ENCODE peak calls at places on chromosomes 1 and 21, in six cellular contexts. L is keratinocyte, M is PC-3, E is mesenchymal stem cell, G is H9, B is neuronal stem cell. Q is an unnamed sample.

GRCh38 chr1:10559386-10559785 is 84.6 kb downstream of the PEX14 start:
- DNase-seq in L (no peak), M (no peak), E (no peak), G (no peak), B (no peak), Q (no peak)

GRCh38 chr1:37945743-37946702 is 830 bp downstream of the INPP5B start:
- DNase-seq in L (no peak), M (no peak), E (peak), G (peak), B (no peak), Q (peak)

GRCh38 chr1:147545133-147545532 is 3.8 kb downstream of the BCL9 start:
- DNase-seq in L (peak), M (peak), E (no peak), G (peak), B (no peak), Q (peak)

GRCh38 chr1:14980801-14981200 is 172.7 kb upstream of the TMEM51 start:
- DNase-seq in L (no peak), M (no peak), E (peak), G (no peak), B (peak), Q (no peak)

GRCh38 chr1:171434717-171435346 is 50.5 kb upstream of the PRRC2C start:
- DNase-seq in L (peak), M (peak), E (peak), G (no peak), B (no peak), Q (no peak)

GRCh38 chr1:232179896-232180760 is 449.8 kb downstream of the SIPA1L2 start:
- DNase-seq in L (no peak), M (no peak), E (no peak), G (no peak), B (no peak), Q (peak)

GRCh38 chr1:112982853-112983539 is 27.0 kb upstream of the SLC16A1 start:
- DNase-seq in L (no peak), M (no peak), E (no peak), G (no peak), B (no peak), Q (no peak)

GRCh38 chr1:234907585-234908457 is 220.8 kb downstream of the TOMM20 start:
- DNase-seq in L (no peak), M (no peak), E (peak), G (no peak), B (no peak), Q (no peak)

GRCh38 chr1:8061210-8061609 is 35.1 kb upstream of the ERRFI1 start:
- DNase-seq in L (no peak), M (peak), E (peak), G (no peak), B (no peak), Q (no peak)

GRCh38 chr1:229410692-229411433 is 23.0 kb downstream of the ACTA1 start:
- DNase-seq in L (no peak), M (peak), E (peak), G (peak), B (no peak), Q (peak)

GRCh38 chr1:112465122-112465521 is 43.6 kb upstream of the WNT2B start:
- DNase-seq in L (no peak), M (no peak), E (peak), G (no peak), B (no peak), Q (no peak)

GRCh38 chr1:109482796-109483638 is 688 bp upstream of the ATXN7L2 start:
- DNase-seq in L (no peak), M (no peak), E (no peak), G (no peak), B (no peak), Q (no peak)

GRCh38 chr21:42002421-42002958 is 7.7 kb downstream of the ZBTB21 start:
- DNase-seq in L (peak), M (peak), E (peak), G (no peak), B (no peak), Q (no peak)

GRCh38 chr1:10932088-10932487 is 80.4 kb upstream of the TARDBP start:
- DNase-seq in L (no peak), M (no peak), E (no peak), G (no peak), B (no peak), Q (no peak)

GRCh38 chr21:15250384-15250783 is 185.6 kb upstream of the NRIP1 start:
- DNase-seq in L (peak), M (peak), E (no peak), G (no peak), B (no peak), Q (no peak)

GRCh38 chr1:22533244-22533643 is 30.0 kb upstream of the EPHA8 start:
- DNase-seq in L (no peak), M (no peak), E (no peak), G (no peak), B (no peak), Q (no peak)

GRCh38 chr1:58769809-58770345 is 14.0 kb downstream of the JUN start:
- DNase-seq in L (no peak), M (no peak), E (no peak), G (no peak), B (no peak), Q (no peak)

GRCh38 chr1:178126790-178127189 is 32.9 kb downstream of the RASAL2 start:
- DNase-seq in L (peak), M (peak), E (peak), G (no peak), B (no peak), Q (no peak)

GRCh38 chr1:93677729-93678128 is 3.9 kb downstream of the BCAR3 start:
- DNase-seq in L (no peak), M (no peak), E (no peak), G (no peak), B (no peak), Q (no peak)

GRCh38 chr21:44902268-44903053 is 18.2 kb downstream of the ITGB2 start:
- DNase-seq in L (no peak), M (no peak), E (no peak), G (no peak), B (no peak), Q (no peak)

GRCh38 chr1:206608108-206608698 is 4.1 kb downstream of the EIF2D start:
- DNase-seq in L (no peak), M (peak), E (peak), G (peak), B (peak), Q (peak)

GRCh38 chr1:36354486-36354885 is 31.0 kb upstream of the EVA1B start:
- DNase-seq in L (no peak), M (no peak), E (no peak), G (no peak), B (no peak), Q (no peak)

GRCh38 chr1:47782414-47783165 is 214.6 kb downstream of the TRABD2B start:
- DNase-seq in L (no peak), M (peak), E (no peak), G (no peak), B (no peak), Q (no peak)

GRCh38 chr1:35885961-35886558 is 3.1 kb downstream of the AGO1 start:
- DNase-seq in L (no peak), M (no peak), E (peak), G (peak), B (peak), Q (peak)

GRCh38 chr1:207711285-207711684 is 40.6 kb upstream of the CD46 start:
- DNase-seq in L (no peak), M (peak), E (peak), G (peak), B (no peak), Q (peak)

GRCh38 chr21:37450385-37451044 is 83.9 kb downstream of the DYRK1A start:
- DNase-seq in L (no peak), M (peak), E (peak), G (no peak), B (no peak), Q (no peak)

GRCh38 chr1:189431437-189431836 is 1046.2 kb downstream of the BRINP3 start:
- DNase-seq in L (no peak), M (peak), E (no peak), G (no peak), B (no peak), Q (no peak)

GRCh38 chr1:92709738-92710137 is 75.2 kb downstream of the EVI5 start:
- DNase-seq in L (no peak), M (peak), E (peak), G (no peak), B (no peak), Q (peak)

GRCh38 chr1:117682372-117682771 is 76.5 kb downstream of the TENT5C start:
- DNase-seq in L (no peak), M (no peak), E (no peak), G (no peak), B (no peak), Q (no peak)

GRCh38 chr1:76053021-76053420 is 21.5 kb upstream of the ST6GALNAC3 start:
- DNase-seq in L (no peak), M (no peak), E (peak), G (peak), B (peak), Q (peak)

GRCh38 chr1:213327318-213327667 is 276.3 kb downstream of the RPS6KC1 start:
- DNase-seq in L (no peak), M (peak), E (peak), G (no peak), B (no peak), Q (no peak)

GRCh38 chr1:234728740-234729139 is 118.8 kb upstream of the IRF2BP2 start:
- DNase-seq in L (no peak), M (no peak), E (no peak), G (no peak), B (no peak), Q (no peak)

GRCh38 chr1:76901158-76901767 is 34.0 kb downstream of the ST6GALNAC5 start:
- DNase-seq in L (peak), M (peak), E (peak), G (peak), B (peak), Q (peak)

GRCh38 chr1:67571406-67571805 is 113.6 kb upstream of the GADD45A start:
- DNase-seq in L (no peak), M (no peak), E (no peak), G (no peak), B (no peak), Q (no peak)

GRCh38 chr1:63321061-63321787 is 1.1 kb upstream of the FOXD3 start:
- DNase-seq in L (no peak), M (no peak), E (no peak), G (peak), B (peak), Q (peak)

GRCh38 chr1:19096036-19096833 is 113.8 kb downstream of the UBR4 start:
- DNase-seq in L (no peak), M (peak), E (no peak), G (no peak), B (peak), Q (peak)

DNA sequence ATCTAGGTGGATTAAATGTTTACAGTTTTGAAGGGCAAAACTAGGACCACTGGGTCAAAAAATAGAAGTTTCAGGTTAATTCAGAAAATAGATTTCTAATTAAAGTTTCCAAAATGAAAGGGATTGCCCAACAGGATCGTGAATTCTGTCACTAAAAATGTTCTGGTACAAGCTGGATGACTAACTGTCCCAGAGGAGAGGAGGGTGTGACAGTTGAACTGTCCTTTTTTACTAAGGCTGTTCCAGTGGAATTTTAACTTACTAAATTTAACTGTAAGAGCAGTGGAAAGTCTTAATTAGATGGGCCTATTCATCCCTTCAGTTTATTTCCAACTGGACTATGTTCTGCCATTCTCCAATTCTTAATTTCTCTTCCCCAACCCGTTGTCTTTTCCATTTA is 7.2 kb downstream of the SNX7 start:
- DNase-seq in L (no peak), M (no peak), E (no peak), G (no peak), B (no peak), Q (no peak)
- H3K9ac ChIP-seq in L (no peak), M (no peak), E (peak), G (no peak), B (no peak), Q (no peak)

DNA sequence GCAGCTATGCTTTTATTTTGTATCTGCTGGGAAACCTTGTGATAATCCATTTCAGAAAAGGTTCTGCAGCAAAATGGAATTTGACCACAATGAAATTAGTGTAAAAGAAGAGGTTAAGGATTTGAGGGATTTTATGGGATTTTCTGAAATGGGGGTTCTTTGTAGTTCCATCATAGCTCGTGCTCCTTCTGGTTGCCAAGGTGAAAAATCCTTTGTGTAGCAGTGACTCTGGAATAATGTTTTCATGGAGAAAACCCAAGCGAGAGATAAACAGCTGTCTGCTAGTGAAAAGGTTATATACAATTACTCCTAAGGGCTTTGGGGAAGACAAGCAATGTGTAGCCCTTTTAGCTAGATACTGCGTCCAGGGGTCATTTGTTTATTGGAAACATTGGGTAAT is 453.1 kb upstream of the DEPDC1 start:
- DNase-seq in L (no peak), M (no peak), E (no peak), G (no peak), B (no peak), Q (no peak)
- H3K9ac ChIP-seq in L (no peak), M (no peak), E (no peak), G (no peak), B (no peak), Q (no peak)

DNA sequence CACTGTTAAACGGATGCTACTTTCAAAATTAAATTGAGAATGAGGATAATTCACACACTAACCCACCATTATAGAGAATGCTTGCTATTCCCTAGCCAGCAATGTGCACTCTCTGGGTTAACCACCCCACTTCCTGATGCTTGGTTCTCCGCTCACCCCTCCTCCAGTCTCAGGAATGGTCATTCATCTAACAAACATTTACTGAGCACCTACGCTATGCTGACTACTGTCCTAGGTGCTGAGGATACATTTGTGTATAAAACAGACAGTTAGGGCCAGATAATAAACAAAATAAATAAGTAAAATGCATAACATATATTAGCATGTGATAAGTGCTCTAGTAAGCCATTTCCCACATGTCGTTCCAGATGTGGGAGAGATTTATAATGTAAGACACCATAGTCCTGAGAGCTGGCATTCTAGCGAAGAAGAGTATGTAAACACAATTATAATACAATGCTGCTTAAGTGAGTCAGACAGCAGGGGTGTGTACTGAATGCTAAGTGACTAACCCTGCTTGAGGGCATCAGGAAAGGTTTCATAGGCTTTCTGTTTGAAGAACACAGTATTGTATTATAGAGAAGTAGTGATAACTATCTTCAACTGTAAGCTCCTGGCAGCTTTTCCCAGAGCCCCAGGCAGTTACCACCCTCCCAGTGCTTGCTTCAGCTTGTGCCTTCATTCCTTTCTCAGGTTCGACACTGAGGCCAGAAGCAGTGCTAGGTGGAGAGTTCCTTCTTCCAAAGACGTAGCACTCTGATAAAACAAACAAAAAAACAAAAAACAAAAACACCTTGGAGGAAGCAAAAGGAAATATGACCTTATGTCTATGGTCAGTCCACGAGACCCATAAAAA is 126.6 kb upstream of the CACHD1 start:
- DNase-seq in L (peak), M (peak), E (peak), G (no peak), B (no peak), Q (peak)
- H3K9ac ChIP-seq in L (peak), M (peak), E (no peak), G (no peak), B (no peak), Q (no peak)

GRCh38 chr1:228087771-228088251 is 5.3 kb downstream of the ARF1 start:
- DNase-seq in L (no peak), M (peak), E (peak), G (no peak), B (no peak), Q (peak)
- H3K9ac ChIP-seq in L (peak), M (peak), E (peak), G (no peak), B (peak), Q (no peak)

GRCh38 chr21:29192999-29193563 is 62.6 kb downstream of the MAP3K7CL start:
- DNase-seq in L (no peak), M (no peak), E (no peak), G (no peak), B (no peak), Q (no peak)
- H3K9ac ChIP-seq in L (no peak), M (no peak), E (peak), G (no peak), B (peak), Q (no peak)

GRCh38 chr1:167297222-167298214 is 76.8 kb downstream of the POU2F1 start:
- DNase-seq in L (no peak), M (no peak), E (peak), G (no peak), B (no peak), Q (no peak)

GRCh38 chr1:167305059-167305704 is 84.5 kb downstream of the POU2F1 start:
- DNase-seq in L (no peak), M (no peak), E (no peak), G (no peak), B (no peak), Q (no peak)

GRCh38 chr1:167298328-167298727 is 77.6 kb downstream of the POU2F1 start:
- DNase-seq in L (no peak), M (no peak), E (peak), G (no peak), B (no peak), Q (no peak)

GRCh38 chr1:167304165-167304564 is 83.5 kb downstream of the POU2F1 start:
- DNase-seq in L (no peak), M (no peak), E (no peak), G (no peak), B (no peak), Q (no peak)

DNA sequence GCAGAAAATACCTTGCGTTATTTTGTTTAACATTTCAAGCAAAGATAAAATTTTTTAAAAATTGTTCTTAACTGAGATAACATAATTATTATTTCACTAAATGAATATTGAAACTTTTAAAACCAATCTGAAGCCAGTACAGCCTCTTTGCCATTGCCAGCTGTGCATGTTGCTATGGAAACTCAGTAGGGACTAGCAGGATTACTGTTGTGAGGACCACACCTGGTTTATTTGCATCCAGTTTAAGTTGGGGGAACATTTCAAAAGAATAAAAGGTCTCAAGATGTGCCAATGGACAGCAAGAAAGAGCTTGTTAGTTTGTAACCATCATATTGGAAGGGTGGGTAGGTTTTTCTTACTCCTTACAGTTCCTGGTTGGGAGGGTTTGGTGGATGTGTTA is 80.7 kb downstream of the POU2F1 start:
- DNase-seq in L (no peak), M (no peak), E (no peak), G (no peak), B (no peak), Q (no peak)
- H3K9ac ChIP-seq in L (no peak), M (no peak), E (no peak), G (no peak), B (no peak), Q (no peak)

GRCh38 chr1:180269848-180270766 is 40.0 kb downstream of the LHX4 start:
- DNase-seq in L (no peak), M (peak), E (no peak), G (peak), B (no peak), Q (peak)
- H3K9ac ChIP-seq in L (no peak), M (no peak), E (no peak), G (no peak), B (no peak), Q (no peak)

GRCh38 chr1:39177641-39178040 is 26.9 kb upstream of the MACF1 start:
- DNase-seq in L (no peak), M (no peak), E (peak), G (no peak), B (no peak), Q (no peak)
- H3K9ac ChIP-seq in L (peak), M (no peak), E (no peak), G (no peak), B (no peak), Q (no peak)

GRCh38 chr1:201946224-201946908 is at the start of gene LMOD1:
- DNase-seq in L (no peak), M (peak), E (peak), G (peak), B (peak), Q (peak)

GRCh38 chr1:201947697-201948008 is 1.3 kb upstream of the LMOD1 start:
- DNase-seq in L (no peak), M (no peak), E (no peak), G (no peak), B (no peak), Q (no peak)

GRCh38 chr1:201944639-201945038 is 1.7 kb downstream of the LMOD1 start:
- DNase-seq in L (no peak), M (no peak), E (no peak), G (no peak), B (no peak), Q (no peak)

GRCh38 chr1:201945157-201945556 is 1.2 kb downstream of the LMOD1 start:
- DNase-seq in L (no peak), M (no peak), E (peak), G (no peak), B (no peak), Q (peak)

DNA sequence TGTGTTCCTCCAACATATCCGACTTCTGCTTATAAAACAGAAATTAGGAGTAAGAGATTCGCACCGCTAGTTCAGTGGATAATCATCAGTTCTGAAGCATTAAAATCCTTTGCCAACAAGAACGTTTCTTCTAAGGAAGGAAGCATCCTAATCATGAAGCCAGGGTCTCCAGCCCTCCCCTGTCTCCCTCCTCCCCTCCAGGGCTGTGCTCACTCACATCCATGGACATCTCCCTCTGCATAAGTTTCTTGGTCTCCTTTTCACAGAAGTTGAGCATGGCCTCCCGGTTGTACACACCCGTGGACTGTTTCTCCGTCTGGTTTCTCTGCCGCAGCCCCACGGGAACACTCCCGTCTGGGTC is 505 bp downstream of the LMOD1 start:
- DNase-seq in L (no peak), M (no peak), E (peak), G (no peak), B (no peak), Q (no peak)
- H3K9ac ChIP-seq in L (no peak), M (no peak), E (peak), G (no peak), B (no peak), Q (no peak)